ENCODE peak calls at places on chromosomes 5 and 9, in four cellular contexts. J, E, Q and U are unnamed samples. For H3K9me3, the result is how much of the 10 kb centered on the place peaks cover.

GRCh38 chr5:78586251-78586650 is 62.3 kb downstream of the LHFPL2 start:
- DNase-seq in J (no peak), E (no peak), Q (peak), U (peak)

GRCh38 chr5:152331718-152332117 is 73.4 kb downstream of the NMUR2 start:
- DNase-seq in J (no peak), E (no peak), Q (no peak), U (no peak)

GRCh38 chr9:38033956-38034355 is 35.1 kb downstream of the SHB start:
- DNase-seq in J (no peak), E (no peak), Q (no peak), U (no peak)

GRCh38 chr5:125481506-125482455 is 735.3 kb upstream of the ZNF608 start:
- DNase-seq in J (no peak), E (no peak), Q (no peak), U (no peak)

GRCh38 chr9:20351715-20352114 is 270.6 kb downstream of the MLLT3 start:
- DNase-seq in J (no peak), E (no peak), Q (no peak), U (no peak)

GRCh38 chr9:93093081-93093448 is 3.0 kb upstream of the CARD19 start:
- DNase-seq in J (no peak), E (no peak), Q (no peak), U (peak)

GRCh38 chr5:36607114-36607561 is 732 bp downstream of the SLC1A3 start:
- DNase-seq in J (no peak), E (peak), Q (no peak), U (no peak)

GRCh38 chr5:81212211-81212687 is 20.9 kb upstream of the CKMT2 start:
- DNase-seq in J (peak), E (no peak), Q (no peak), U (no peak)

GRCh38 chr5:18334949-18335348 is 700.7 kb downstream of the TAF11L14 start:
- DNase-seq in J (no peak), E (no peak), Q (no peak), U (no peak)

GRCh38 chr9:128002959-128003358 is 22.2 kb upstream of the EEIG1 start:
- DNase-seq in J (no peak), E (peak), Q (no peak), U (no peak)

GRCh38 chr5:72837524-72838096 is 21.1 kb downstream of the TNPO1 start:
- DNase-seq in J (no peak), E (no peak), Q (no peak), U (no peak)

GRCh38 chr9:89603629-89604462 is 966 bp upstream of the GADD45G start:
- DNase-seq in J (peak), E (peak), Q (peak), U (peak)

GRCh38 chr9:94443039-94443722 is 111.7 kb upstream of the PCAT7 start:
- DNase-seq in J (no peak), E (no peak), Q (no peak), U (no peak)

GRCh38 chr5:65128226-65128625 is 353.5 kb downstream of the ADAMTS6 start:
- DNase-seq in J (no peak), E (no peak), Q (no peak), U (no peak)

GRCh38 chr5:149646564-149646963 is 65.3 kb downstream of the ARHGEF37 start:
- DNase-seq in J (peak), E (peak), Q (peak), U (no peak)

GRCh38 chr9:5786370-5787127 is 46.4 kb downstream of the ERMP1 start:
- DNase-seq in J (no peak), E (no peak), Q (peak), U (no peak)

GRCh38 chr5:179118756-179119414 is 58.7 kb downstream of the ZNF354C start:
- DNase-seq in J (no peak), E (no peak), Q (peak), U (no peak)

GRCh38 chr9:91177081-91177480 is 184.6 kb downstream of the AUH start:
- DNase-seq in J (no peak), E (no peak), Q (no peak), U (no peak)

GRCh38 chr9:92328225-92328624 is 2.5 kb downstream of the CENPP start:
- DNase-seq in J (no peak), E (no peak), Q (no peak), U (no peak)

GRCh38 chr9:126295082-126295477 is 31.5 kb upstream of the MVB12B start:
- DNase-seq in J (no peak), E (no peak), Q (no peak), U (no peak)

GRCh38 chr9:20592673-20593072 is 29.6 kb downstream of the MLLT3 start:
- DNase-seq in J (no peak), E (no peak), Q (no peak), U (no peak)

GRCh38 chr9:4339783-4340335 is 40.0 kb upstream of the GLIS3 start:
- DNase-seq in J (no peak), E (no peak), Q (no peak), U (no peak)

GRCh38 chr9:15576350-15577050 is 23.7 kb downstream of the CCDC171 start:
- DNase-seq in J (no peak), E (no peak), Q (no peak), U (no peak)

GRCh38 chr9:124353811-124354274 is 61.4 kb downstream of the PSMB7 start:
- DNase-seq in J (no peak), E (no peak), Q (no peak), U (no peak)

GRCh38 chr9:36074870-36075532 is 38.3 kb downstream of the RECK start:
- DNase-seq in J (no peak), E (peak), Q (peak), U (peak)

GRCh38 chr9:137049544-137050449 is 3.8 kb upstream of the NPDC1 start:
- DNase-seq in J (peak), E (peak), Q (peak), U (no peak)

GRCh38 chr9:4126996-4127395 is 172.9 kb downstream of the GLIS3 start:
- DNase-seq in J (no peak), E (no peak), Q (no peak), U (no peak)

GRCh38 chr9:131709741-131710499 is 30.0 kb downstream of the RAPGEF1 start:
- DNase-seq in J (peak), E (no peak), Q (no peak), U (no peak)

DNA sequence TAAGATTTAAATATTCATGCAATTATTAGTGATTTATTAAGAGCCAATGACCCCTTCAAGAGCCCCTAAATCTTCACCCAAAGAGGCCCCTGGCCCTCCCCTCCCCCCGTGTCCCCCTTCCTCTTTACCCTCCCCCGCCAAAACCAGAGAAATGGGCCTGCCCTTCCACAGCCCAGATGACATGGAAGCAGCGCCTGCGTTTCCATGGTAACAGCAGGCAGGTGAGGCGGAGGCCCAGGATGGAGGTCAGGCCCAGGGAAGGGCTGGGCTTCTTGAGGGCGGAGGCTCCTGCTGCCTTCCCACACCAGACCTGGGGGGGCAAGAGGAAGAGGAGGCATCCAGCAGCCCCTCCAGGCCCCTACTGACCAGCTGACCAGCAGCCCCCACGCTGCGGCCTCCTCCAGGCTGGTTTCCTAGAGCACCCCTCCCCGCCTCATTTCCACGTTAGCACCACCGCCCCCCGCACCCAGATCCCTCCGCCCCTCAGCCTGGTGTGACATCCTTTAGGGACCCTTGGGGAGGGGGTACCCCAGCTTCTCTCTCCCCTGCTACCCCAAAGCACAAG is 37.4 kb downstream of the UNC5A start:
- DNase-seq in J (no peak), E (no peak), Q (no peak), U (no peak)
- H3K27ac ChIP-seq in J (no peak), E (no peak), Q (no peak), U (no peak)

DNA sequence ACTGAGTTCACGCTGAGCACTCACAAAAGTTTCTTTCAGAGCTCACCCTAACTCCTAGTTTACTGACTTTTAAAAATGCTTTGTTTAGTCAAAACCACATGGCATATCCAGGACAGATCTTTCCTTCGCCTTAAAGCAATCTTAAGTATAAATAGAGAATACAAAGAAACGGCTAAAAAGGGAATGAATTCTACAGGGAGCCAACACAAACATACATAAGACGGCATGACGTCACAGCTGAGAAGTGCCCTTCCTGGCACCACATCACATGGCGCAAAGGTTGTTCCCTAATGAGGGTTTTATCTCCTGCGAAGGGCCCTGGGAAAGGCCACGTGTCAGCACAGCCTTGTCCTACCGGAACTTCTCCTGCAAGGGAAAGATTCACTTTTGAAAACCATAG is 141.3 kb downstream of the IRX1 start:
- DNase-seq in J (no peak), E (no peak), Q (no peak), U (no peak)
- H3K4me3 ChIP-seq in J (no peak), E (no peak), Q (no peak), U (no peak)

GRCh38 chr5:1220831-1221230 is 4.3 kb upstream of the SLC6A18 start:
- DNase-seq in J (no peak), E (no peak), Q (no peak), U (no peak)
- H3K9me3 ChIP-seq in J (under half), E (under half), Q (under half), U (under half)

DNA sequence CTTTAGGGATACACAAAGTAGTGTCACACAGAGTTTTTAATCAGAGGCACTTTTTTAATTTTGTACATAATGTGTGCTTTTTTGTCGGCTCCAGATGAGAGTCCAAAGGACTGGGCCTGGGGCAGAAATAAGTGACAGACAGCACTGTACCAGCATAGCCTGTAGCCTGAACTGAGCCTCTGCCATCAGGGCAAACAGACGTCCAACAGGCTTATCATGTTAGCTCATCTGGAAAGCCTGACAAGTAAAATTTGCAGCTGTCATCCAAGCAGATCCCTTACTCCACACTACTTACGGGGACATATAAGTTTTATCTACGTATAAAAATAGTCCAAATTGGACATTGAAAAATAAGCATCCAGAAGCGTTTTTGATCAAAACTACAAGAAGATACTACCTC is 233.1 kb upstream of the GAS1 start:
- DNase-seq in J (no peak), E (no peak), Q (no peak), U (no peak)
- H3K27ac ChIP-seq in J (no peak), E (no peak), Q (no peak), U (no peak)

GRCh38 chr5:151092750-151093149 is 11.9 kb upstream of the TNIP1 start:
- DNase-seq in J (no peak), E (no peak), Q (peak), U (no peak)
- H3K4me3 ChIP-seq in J (no peak), E (no peak), Q (no peak), U (no peak)

DNA sequence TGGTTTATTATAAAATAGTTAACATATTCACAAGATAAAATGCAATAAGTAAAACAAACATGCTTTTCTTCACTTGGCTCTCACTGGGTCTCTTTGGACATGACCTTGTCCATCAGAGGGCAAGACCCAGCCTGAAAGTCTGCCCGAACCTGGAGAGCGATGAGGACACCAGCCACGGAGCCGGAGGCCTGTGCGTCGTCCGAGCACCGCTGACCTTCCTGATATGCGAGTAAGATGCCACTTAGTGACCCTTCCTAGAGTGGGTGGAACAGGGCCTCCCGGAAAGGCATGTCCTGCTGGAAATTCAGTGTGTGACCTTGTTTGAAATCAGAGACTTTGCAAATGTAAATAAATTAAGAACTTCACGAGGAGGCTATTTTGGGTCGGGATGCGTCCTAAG is 52.9 kb downstream of the IRX2 start:
- DNase-seq in J (no peak), E (no peak), Q (no peak), U (no peak)
- H3K9me3 ChIP-seq in J (under half), E (under half), Q (under half), U (under half)

GRCh38 chr5:20680718-20681302 is 692.8 kb upstream of the CDH18 start:
- DNase-seq in J (no peak), E (no peak), Q (no peak), U (no peak)
- H3K27ac ChIP-seq in J (no peak), E (no peak), Q (no peak), U (no peak)